ENCODE peak calls at places on chromosomes 11 and 22, in seven cellular contexts. L, N, Q, R, Z, A and V are unnamed samples.

GRCh38 chr22:42901790-42902508 is 44.9 kb upstream of the ARFGAP3 start:
- DNase-seq in L (no peak), N (no peak), Q (no peak), R (no peak), Z (no peak), A (no peak), V (no peak)

GRCh38 chr11:35289821-35290220 is 129.5 kb downstream of the SLC1A2 start:
- DNase-seq in L (no peak), N (no peak), Q (no peak), R (peak), Z (no peak), A (peak), V (no peak)

GRCh38 chr22:44847380-44847779 is 95.0 kb downstream of the ARHGAP8 start:
- DNase-seq in L (no peak), N (no peak), Q (no peak), R (no peak), Z (no peak), A (no peak), V (no peak)

GRCh38 chr11:108512706-108513105 is 14.5 kb upstream of the POGLUT3 start:
- DNase-seq in L (no peak), N (no peak), Q (no peak), R (no peak), Z (no peak), A (no peak), V (no peak)

GRCh38 chr22:27032121-27032761 is 374.9 kb downstream of the MIAT start:
- DNase-seq in L (no peak), N (peak), Q (no peak), R (no peak), Z (no peak), A (no peak), V (peak)

GRCh38 chr22:50621948-50622722 is 5.8 kb downstream of the ARSA start:
- DNase-seq in L (no peak), N (peak), Q (no peak), R (no peak), Z (peak), A (no peak), V (no peak)

GRCh38 chr11:109734602-109735001 is 312.6 kb downstream of the C11orf87 start:
- DNase-seq in L (no peak), N (no peak), Q (no peak), R (no peak), Z (no peak), A (no peak), V (no peak)

GRCh38 chr11:60795291-60795690 is 10.2 kb downstream of the MS4A10 start:
- DNase-seq in L (no peak), N (no peak), Q (no peak), R (no peak), Z (no peak), A (no peak), V (no peak)

GRCh38 chr22:26169312-26170111 is at the start of gene SEZ6L:
- DNase-seq in L (no peak), N (peak), Q (no peak), R (no peak), Z (no peak), A (no peak), V (peak)

GRCh38 chr11:117843666-117844484 is 19.3 kb upstream of the FXYD2 start:
- DNase-seq in L (peak), N (peak), Q (peak), R (peak), Z (peak), A (peak), V (peak)

GRCh38 chr22:20965888-20966855 is 883 bp upstream of the AIFM3 start:
- DNase-seq in L (no peak), N (no peak), Q (no peak), R (no peak), Z (peak), A (no peak), V (no peak)

GRCh38 chr11:69828276-69828970 is 9.2 kb upstream of the FGF3 start:
- DNase-seq in L (no peak), N (no peak), Q (no peak), R (no peak), Z (peak), A (no peak), V (no peak)

GRCh38 chr11:6321961-6322362 is 1.7 kb upstream of the CAVIN3 start:
- DNase-seq in L (no peak), N (no peak), Q (no peak), R (peak), Z (no peak), A (peak), V (no peak)

GRCh38 chr11:124725719-124726105 is 14.0 kb upstream of the NRGN start:
- DNase-seq in L (no peak), N (no peak), Q (no peak), R (no peak), Z (no peak), A (peak), V (no peak)

GRCh38 chr11:35148163-35148562 is 9.2 kb downstream of the CD44 start:
- DNase-seq in L (no peak), N (no peak), Q (no peak), R (no peak), Z (no peak), A (no peak), V (no peak)

GRCh38 chr11:101706015-101706414 is 122.2 kb upstream of the TRPC6 start:
- DNase-seq in L (no peak), N (no peak), Q (no peak), R (no peak), Z (no peak), A (no peak), V (no peak)
- TF ChIP-seq CTCF in L (no peak), N (no peak), Q (no peak), R (no peak), Z (no peak), A (no peak), V (no peak)

DNA sequence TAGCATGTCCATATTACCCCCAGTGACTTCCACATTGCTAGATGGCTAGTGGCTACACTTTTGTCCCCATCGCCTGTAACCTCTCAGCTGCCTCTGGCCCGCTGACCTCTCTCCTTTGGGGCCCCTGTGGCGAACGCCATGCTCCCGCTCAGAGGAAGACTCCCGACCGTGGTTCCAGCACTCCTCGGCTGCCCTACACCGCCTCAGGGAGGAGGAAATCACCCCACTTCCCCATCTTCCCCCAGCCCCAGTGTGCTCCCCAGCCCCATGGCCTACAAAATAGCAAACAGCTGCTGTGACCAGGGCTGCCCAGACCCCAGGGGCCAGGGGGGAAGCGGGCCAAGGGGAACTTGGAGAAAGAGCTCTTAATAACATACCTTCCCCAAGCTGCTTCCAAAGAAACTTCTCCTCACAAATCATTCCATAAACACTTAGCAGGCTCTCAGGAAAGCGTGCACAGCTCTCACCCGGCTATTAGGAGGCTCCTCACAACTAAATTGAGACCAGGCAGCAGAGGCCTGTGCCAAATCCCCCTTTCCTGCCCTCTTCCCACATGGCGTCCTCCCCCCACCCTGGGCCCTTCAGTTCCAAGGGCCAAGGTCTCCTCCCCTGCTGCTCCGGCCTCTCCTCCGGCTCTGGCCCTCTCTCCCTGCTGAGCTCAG is 63.5 kb upstream of the WNT11 start:
- DNase-seq in L (no peak), N (no peak), Q (no peak), R (no peak), Z (no peak), A (no peak), V (no peak)
- TF ChIP-seq CTCF in L (no peak), N (no peak), Q (no peak), R (no peak), Z (no peak), A (no peak), V (no peak)

DNA sequence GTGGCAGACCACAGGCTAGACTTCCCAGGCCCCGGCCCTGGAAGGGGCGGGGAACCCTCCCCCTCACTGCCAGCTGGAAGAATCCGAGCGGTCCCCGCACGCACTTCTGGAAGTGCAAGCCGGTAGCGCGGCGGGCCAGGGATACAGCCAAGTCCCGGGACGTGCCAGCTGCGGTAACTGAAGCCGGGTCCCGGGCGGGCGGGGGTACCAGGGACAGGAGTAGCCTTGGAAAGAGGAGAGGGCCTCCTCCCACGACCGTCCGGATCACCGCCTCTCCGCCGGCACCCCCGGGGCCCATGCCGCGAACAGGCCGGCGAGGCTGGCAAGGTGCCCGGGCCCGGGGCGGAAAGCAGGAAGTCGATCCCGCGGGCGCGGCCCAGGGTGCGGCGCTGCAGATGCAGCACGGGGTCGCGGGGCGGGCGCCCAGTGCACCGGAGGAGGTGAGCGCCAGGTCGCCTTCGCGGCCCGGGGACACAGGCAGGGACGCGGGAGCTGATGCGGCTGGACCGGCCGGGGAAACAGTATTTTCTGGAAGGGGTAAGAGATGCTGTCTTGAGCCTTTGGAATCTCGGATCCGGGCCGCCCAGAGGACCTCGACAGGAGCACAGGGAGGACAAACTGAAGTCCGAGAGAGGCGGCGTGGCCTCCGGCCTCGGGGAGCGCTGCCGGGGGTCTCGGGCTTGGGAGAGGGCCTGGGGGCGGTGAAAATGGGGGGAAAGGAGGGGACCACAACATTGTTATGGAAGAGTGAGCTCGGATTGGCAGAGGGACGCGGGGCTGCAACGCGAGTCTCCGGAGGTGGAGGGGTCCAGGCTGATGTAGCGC is 756 bp upstream of the SLC35C1 start:
- DNase-seq in L (peak), N (peak), Q (peak), R (peak), Z (peak), A (peak), V (peak)
- TF ChIP-seq CTCF in L (no peak), N (peak), Q (no peak), R (no peak), Z (no peak), A (no peak), V (no peak)

DNA sequence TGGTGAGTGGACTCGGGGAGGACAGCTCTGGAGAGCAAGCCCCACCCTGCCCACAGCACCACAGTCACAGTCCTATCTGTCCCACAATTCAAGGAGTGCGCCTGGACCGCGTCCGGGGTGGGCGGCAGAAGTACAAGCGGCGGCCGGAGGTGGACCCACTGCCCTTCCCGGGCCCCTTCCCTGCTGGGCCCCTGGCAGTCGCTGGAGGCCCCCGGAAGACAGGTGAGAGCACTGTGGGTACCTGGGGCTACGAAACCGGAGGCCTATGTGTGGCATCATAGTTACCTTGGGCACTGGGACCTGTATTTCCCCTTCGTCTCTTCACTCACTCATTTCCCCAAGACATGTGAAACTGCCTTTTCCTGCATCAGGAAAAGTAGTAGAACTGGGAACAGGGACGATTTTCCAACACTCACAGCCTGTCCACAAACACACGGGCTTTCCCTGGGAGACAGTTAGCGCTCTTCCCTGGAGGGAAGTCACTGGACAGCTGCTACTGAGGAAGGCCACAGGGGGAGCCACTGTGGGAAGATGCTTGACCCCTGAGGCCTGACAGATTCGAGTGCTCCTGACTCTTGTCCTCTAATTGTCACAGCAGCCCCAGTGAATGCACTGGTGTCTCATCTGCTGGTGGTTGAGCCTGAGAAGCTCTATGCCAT is 3.1 kb downstream of the TRMT112 start:
- DNase-seq in L (no peak), N (no peak), Q (no peak), R (no peak), Z (peak), A (no peak), V (no peak)
- TF ChIP-seq CTCF in L (no peak), N (no peak), Q (no peak), R (peak), Z (no peak), A (peak), V (peak)

GRCh38 chr11:46277623-46278386 is at the start of gene CREB3L1:
- DNase-seq in L (no peak), N (no peak), Q (no peak), R (no peak), Z (peak), A (no peak), V (peak)

GRCh38 chr11:46279393-46280099 is 2.1 kb downstream of the CREB3L1 start:
- DNase-seq in L (no peak), N (peak), Q (peak), R (peak), Z (peak), A (peak), V (no peak)

GRCh38 chr11:46277313-46277622 is 194 bp upstream of the CREB3L1 start:
- DNase-seq in L (no peak), N (peak), Q (peak), R (peak), Z (no peak), A (peak), V (no peak)

GRCh38 chr11:46275964-46276641 is 1.4 kb upstream of the CREB3L1 start:
- DNase-seq in L (no peak), N (peak), Q (no peak), R (no peak), Z (peak), A (no peak), V (no peak)

GRCh38 chr11:46278387-46279173 is 1.1 kb downstream of the CREB3L1 start:
- DNase-seq in L (no peak), N (peak), Q (peak), R (peak), Z (peak), A (peak), V (peak)
- TF ChIP-seq CTCF in L (no peak), N (peak), Q (peak), R (peak), Z (peak), A (peak), V (peak)

GRCh38 chr11:68436985-68437926 is 23.3 kb upstream of the PPP6R3 start:
- DNase-seq in L (no peak), N (no peak), Q (no peak), R (peak), Z (no peak), A (peak), V (no peak)
- TF ChIP-seq CTCF in L (no peak), N (no peak), Q (no peak), R (peak), Z (no peak), A (peak), V (no peak)

GRCh38 chr11:7690648-7691047 is 15.6 kb downstream of the OVCH2 start:
- DNase-seq in L (no peak), N (no peak), Q (no peak), R (no peak), Z (no peak), A (no peak), V (no peak)
- TF ChIP-seq CTCF in L (no peak), N (peak), Q (no peak), R (no peak), Z (no peak), A (no peak), V (peak)

GRCh38 chr22:29313126-29314071 is 2.1 kb downstream of the RASL10A start:
- DNase-seq in L (no peak), N (peak), Q (no peak), R (no peak), Z (no peak), A (no peak), V (no peak)
- TF ChIP-seq CTCF in L (no peak), N (peak), Q (peak), R (peak), Z (peak), A (peak), V (peak)

GRCh38 chr11:130002846-130003716 is 446 bp upstream of the PRDM10 start:
- DNase-seq in L (peak), N (peak), Q (peak), R (peak), Z (peak), A (peak), V (peak)
- TF ChIP-seq CTCF in L (no peak), N (peak), Q (no peak), R (no peak), Z (no peak), A (no peak), V (no peak)